ENCODE peak calls at places on chromosomes 5 and 9, in five cellular contexts. One of them, this sample, is unnamed.
A peak's percentile ranks its signal among the peaks of the same experiment; 100 is the strongest.

GRCh38 chr9:7150153-7150890 is 392.5 kb downstream of the KDM4C start:
- DNase-seq in breast epithelium: no peak
- DNase-seq in HL-60: peak; percentile 86
- DNase-seq in CD4-positive, CD25-positive, alpha-beta regulatory T cell: peak; percentile 47
- DNase-seq in HCT116: no peak
- DNase-seq in this sample: no peak

GRCh38 chr9:72656021-72656420 is 134.6 kb downstream of the TMC1 start:
- DNase-seq in breast epithelium: no peak
- DNase-seq in HL-60: no peak
- DNase-seq in CD4-positive, CD25-positive, alpha-beta regulatory T cell: no peak
- DNase-seq in HCT116: no peak
- DNase-seq in this sample: no peak

GRCh38 chr5:976849-977751 is 31.5 kb upstream of the NKD2 start:
- DNase-seq in breast epithelium: no peak
- DNase-seq in HL-60: no peak
- DNase-seq in CD4-positive, CD25-positive, alpha-beta regulatory T cell: no peak
- DNase-seq in HCT116: no peak
- DNase-seq in this sample: no peak

GRCh38 chr9:88198346-88198807 is 60.1 kb upstream of the SPATA31C2 start:
- DNase-seq in breast epithelium: no peak
- DNase-seq in HL-60: peak; percentile 19
- DNase-seq in CD4-positive, CD25-positive, alpha-beta regulatory T cell: no peak
- DNase-seq in HCT116: no peak
- DNase-seq in this sample: no peak

GRCh38 chr9:109411818-109412352 is 86.2 kb downstream of the PTPN3 start:
- DNase-seq in breast epithelium: no peak
- DNase-seq in HL-60: peak; percentile 34
- DNase-seq in CD4-positive, CD25-positive, alpha-beta regulatory T cell: peak; percentile 25
- DNase-seq in HCT116: no peak
- DNase-seq in this sample: no peak

GRCh38 chr5:79772651-79773050 is 83.0 kb downstream of the CMYA5 start:
- DNase-seq in breast epithelium: no peak
- DNase-seq in HL-60: no peak
- DNase-seq in CD4-positive, CD25-positive, alpha-beta regulatory T cell: no peak
- DNase-seq in HCT116: no peak
- DNase-seq in this sample: no peak

GRCh38 chr5:152329896-152330295 is 75.2 kb downstream of the NMUR2 start:
- DNase-seq in breast epithelium: no peak
- DNase-seq in HL-60: no peak
- DNase-seq in CD4-positive, CD25-positive, alpha-beta regulatory T cell: no peak
- DNase-seq in HCT116: no peak
- DNase-seq in this sample: no peak

GRCh38 chr9:122001491-122002201 is 91.5 kb downstream of the TTLL11 start:
- DNase-seq in breast epithelium: no peak
- DNase-seq in HL-60: no peak
- DNase-seq in CD4-positive, CD25-positive, alpha-beta regulatory T cell: no peak
- DNase-seq in HCT116: no peak
- DNase-seq in this sample: no peak

GRCh38 chr9:18928711-18929110 is 104.3 kb downstream of the SAXO1 start:
- DNase-seq in breast epithelium: no peak
- DNase-seq in HL-60: no peak
- DNase-seq in CD4-positive, CD25-positive, alpha-beta regulatory T cell: no peak
- DNase-seq in HCT116: no peak
- DNase-seq in this sample: no peak

GRCh38 chr9:134909511-134910105 is 8.1 kb downstream of the FCN1 start:
- DNase-seq in breast epithelium: no peak
- DNase-seq in HL-60: no peak
- DNase-seq in CD4-positive, CD25-positive, alpha-beta regulatory T cell: no peak
- DNase-seq in HCT116: no peak
- DNase-seq in this sample: no peak

GRCh38 chr5:146731909-146732659 is 146.5 kb downstream of the PPP2R2B start:
- DNase-seq in breast epithelium: no peak
- DNase-seq in HL-60: no peak
- DNase-seq in CD4-positive, CD25-positive, alpha-beta regulatory T cell: no peak
- DNase-seq in HCT116: peak; percentile 79
- DNase-seq in this sample: no peak

GRCh38 chr9:75039006-75039405 is 10.9 kb upstream of the CARNMT1 start:
- DNase-seq in breast epithelium: no peak
- DNase-seq in HL-60: no peak
- DNase-seq in CD4-positive, CD25-positive, alpha-beta regulatory T cell: no peak
- DNase-seq in HCT116: no peak
- DNase-seq in this sample: no peak

GRCh38 chr5:36607114-36607561 is 732 bp downstream of the SLC1A3 start:
- DNase-seq in breast epithelium: no peak
- DNase-seq in HL-60: peak; percentile 27
- DNase-seq in CD4-positive, CD25-positive, alpha-beta regulatory T cell: no peak
- DNase-seq in HCT116: peak; percentile 33
- DNase-seq in this sample: no peak

GRCh38 chr9:136472640-136473353 is 10.0 kb downstream of the SEC16A start:
- DNase-seq in breast epithelium: no peak
- DNase-seq in HL-60: no peak
- DNase-seq in CD4-positive, CD25-positive, alpha-beta regulatory T cell: no peak
- DNase-seq in HCT116: no peak
- DNase-seq in this sample: no peak

GRCh38 chr5:151696470-151697061 is 9.9 kb upstream of the SPARC start:
- DNase-seq in breast epithelium: no peak
- DNase-seq in HL-60: no peak
- DNase-seq in CD4-positive, CD25-positive, alpha-beta regulatory T cell: no peak
- DNase-seq in HCT116: no peak
- DNase-seq in this sample: peak; percentile 75

GRCh38 chr9:130711469-130711868 is 17.9 kb downstream of the EXOSC2 start:
- DNase-seq in breast epithelium: no peak
- DNase-seq in HL-60: no peak
- DNase-seq in CD4-positive, CD25-positive, alpha-beta regulatory T cell: no peak
- DNase-seq in HCT116: no peak
- DNase-seq in this sample: no peak

GRCh38 chr5:125291447-125291846 is 545.0 kb upstream of the ZNF608 start:
- DNase-seq in breast epithelium: no peak
- DNase-seq in HL-60: no peak
- DNase-seq in CD4-positive, CD25-positive, alpha-beta regulatory T cell: no peak
- DNase-seq in HCT116: no peak
- DNase-seq in this sample: no peak

GRCh38 chr9:102237094-102237493 is 498.6 kb upstream of the GRIN3A start:
- DNase-seq in breast epithelium: no peak
- DNase-seq in HL-60: no peak
- DNase-seq in CD4-positive, CD25-positive, alpha-beta regulatory T cell: no peak
- DNase-seq in HCT116: no peak
- DNase-seq in this sample: no peak

GRCh38 chr9:96494215-96494800 is 44.3 kb downstream of the HABP4 start:
- DNase-seq in breast epithelium: no peak
- DNase-seq in HL-60: no peak
- DNase-seq in CD4-positive, CD25-positive, alpha-beta regulatory T cell: no peak
- DNase-seq in HCT116: no peak
- DNase-seq in this sample: no peak

GRCh38 chr5:75465480-75465879 is 45.9 kb downstream of the CERT1 start:
- DNase-seq in breast epithelium: no peak
- DNase-seq in HL-60: no peak
- DNase-seq in CD4-positive, CD25-positive, alpha-beta regulatory T cell: no peak
- DNase-seq in HCT116: no peak
- DNase-seq in this sample: no peak

GRCh38 chr5:82387819-82388166 is 109.6 kb upstream of the RPS23 start:
- DNase-seq in breast epithelium: no peak
- DNase-seq in HL-60: no peak
- DNase-seq in CD4-positive, CD25-positive, alpha-beta regulatory T cell: no peak
- DNase-seq in HCT116: no peak
- DNase-seq in this sample: no peak

GRCh38 chr9:110742741-110743371 is 74.3 kb downstream of the MUSK start:
- DNase-seq in breast epithelium: no peak
- DNase-seq in HL-60: no peak
- DNase-seq in CD4-positive, CD25-positive, alpha-beta regulatory T cell: no peak
- DNase-seq in HCT116: no peak
- DNase-seq in this sample: no peak

GRCh38 chr5:76716456-76717157 is 681 bp downstream of the F2R start:
- DNase-seq in breast epithelium: no peak
- DNase-seq in HL-60: no peak
- DNase-seq in CD4-positive, CD25-positive, alpha-beta regulatory T cell: no peak
- DNase-seq in HCT116: no peak
- DNase-seq in this sample: no peak

GRCh38 chr9:69946800-69947437 is 96.7 kb upstream of the MAMDC2 start:
- DNase-seq in breast epithelium: no peak
- DNase-seq in HL-60: no peak
- DNase-seq in CD4-positive, CD25-positive, alpha-beta regulatory T cell: no peak
- DNase-seq in HCT116: peak; percentile 80
- DNase-seq in this sample: no peak

GRCh38 chr9:36401897-36402480 is 1.9 kb upstream of the RNF38 start:
- DNase-seq in breast epithelium: no peak
- DNase-seq in HL-60: no peak
- DNase-seq in CD4-positive, CD25-positive, alpha-beta regulatory T cell: no peak
- DNase-seq in HCT116: no peak
- DNase-seq in this sample: no peak

GRCh38 chr5:107268241-107268640 is 402.5 kb downstream of the EFNA5 start:
- DNase-seq in breast epithelium: no peak
- DNase-seq in HL-60: no peak
- DNase-seq in CD4-positive, CD25-positive, alpha-beta regulatory T cell: no peak
- DNase-seq in HCT116: no peak
- DNase-seq in this sample: no peak

GRCh38 chr9:4118666-4119065 is 181.2 kb downstream of the GLIS3 start:
- DNase-seq in breast epithelium: no peak
- DNase-seq in HL-60: no peak
- DNase-seq in CD4-positive, CD25-positive, alpha-beta regulatory T cell: no peak
- DNase-seq in HCT116: no peak
- DNase-seq in this sample: no peak

GRCh38 chr9:129886226-129887174 is 51.2 kb downstream of the USP20 start:
- DNase-seq in breast epithelium: no peak
- DNase-seq in HL-60: peak; percentile 83
- DNase-seq in CD4-positive, CD25-positive, alpha-beta regulatory T cell: peak; percentile 77
- DNase-seq in HCT116: no peak
- DNase-seq in this sample: no peak

GRCh38 chr9:116319480-116319879 is 165.9 kb downstream of the PAPPA start:
- DNase-seq in breast epithelium: no peak
- DNase-seq in HL-60: no peak
- DNase-seq in CD4-positive, CD25-positive, alpha-beta regulatory T cell: no peak
- DNase-seq in HCT116: no peak
- DNase-seq in this sample: no peak

GRCh38 chr9:116320180-116320799 is 166.7 kb downstream of the PAPPA start:
- DNase-seq in breast epithelium: no peak
- DNase-seq in HL-60: no peak
- DNase-seq in CD4-positive, CD25-positive, alpha-beta regulatory T cell: no peak
- DNase-seq in HCT116: no peak
- DNase-seq in this sample: no peak

GRCh38 chr9:116316231-116316630 is 162.6 kb downstream of the PAPPA start:
- DNase-seq in breast epithelium: no peak
- DNase-seq in HL-60: no peak
- DNase-seq in CD4-positive, CD25-positive, alpha-beta regulatory T cell: no peak
- DNase-seq in HCT116: no peak
- DNase-seq in this sample: no peak

GRCh38 chr9:116317503-116317902 is 163.9 kb downstream of the PAPPA start:
- DNase-seq in breast epithelium: no peak
- DNase-seq in HL-60: no peak
- DNase-seq in CD4-positive, CD25-positive, alpha-beta regulatory T cell: no peak
- DNase-seq in HCT116: no peak
- DNase-seq in this sample: no peak

GRCh38 chr9:116318463-116319271 is 165.1 kb downstream of the PAPPA start:
- DNase-seq in breast epithelium: no peak
- DNase-seq in HL-60: no peak
- DNase-seq in CD4-positive, CD25-positive, alpha-beta regulatory T cell: no peak
- DNase-seq in HCT116: no peak
- DNase-seq in this sample: no peak
- H3K27ac ChIP-seq in breast epithelium: peak overlapping the region; percentile 74
- H3K27ac ChIP-seq in HL-60: no peak overlapping the region
- H3K27ac ChIP-seq in CD4-positive, CD25-positive, alpha-beta regulatory T cell: no peak overlapping the region
- H3K27ac ChIP-seq in HCT116: no peak overlapping the region
- H3K27ac ChIP-seq in this sample: no peak overlapping the region

DNA sequence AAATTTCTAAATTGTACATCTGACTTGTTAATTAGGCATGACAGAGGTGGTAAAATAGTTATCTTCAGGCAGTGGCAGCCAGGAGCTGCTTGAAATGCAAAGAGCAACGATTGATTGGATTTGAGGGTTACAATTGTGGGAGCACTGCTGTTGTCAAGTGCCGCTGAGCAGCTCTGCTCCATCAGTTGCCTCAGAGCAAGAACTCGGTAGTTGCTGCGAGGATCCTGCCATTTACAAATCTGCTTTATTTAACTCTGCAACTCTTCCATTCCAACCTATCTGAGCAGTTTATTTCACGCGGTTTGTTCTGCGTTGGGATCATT is 12.6 kb downstream of the PBX3 start:
- DNase-seq in breast epithelium: no peak
- DNase-seq in HL-60: peak; percentile 27
- DNase-seq in CD4-positive, CD25-positive, alpha-beta regulatory T cell: no peak
- DNase-seq in HCT116: no peak
- DNase-seq in this sample: no peak
- H3K27ac ChIP-seq in breast epithelium: no peak overlapping the region
- H3K27ac ChIP-seq in HL-60: peak overlapping the region; percentile 77
- H3K27ac ChIP-seq in CD4-positive, CD25-positive, alpha-beta regulatory T cell: no peak overlapping the region
- H3K27ac ChIP-seq in HCT116: no peak overlapping the region
- H3K27ac ChIP-seq in this sample: no peak overlapping the region

DNA sequence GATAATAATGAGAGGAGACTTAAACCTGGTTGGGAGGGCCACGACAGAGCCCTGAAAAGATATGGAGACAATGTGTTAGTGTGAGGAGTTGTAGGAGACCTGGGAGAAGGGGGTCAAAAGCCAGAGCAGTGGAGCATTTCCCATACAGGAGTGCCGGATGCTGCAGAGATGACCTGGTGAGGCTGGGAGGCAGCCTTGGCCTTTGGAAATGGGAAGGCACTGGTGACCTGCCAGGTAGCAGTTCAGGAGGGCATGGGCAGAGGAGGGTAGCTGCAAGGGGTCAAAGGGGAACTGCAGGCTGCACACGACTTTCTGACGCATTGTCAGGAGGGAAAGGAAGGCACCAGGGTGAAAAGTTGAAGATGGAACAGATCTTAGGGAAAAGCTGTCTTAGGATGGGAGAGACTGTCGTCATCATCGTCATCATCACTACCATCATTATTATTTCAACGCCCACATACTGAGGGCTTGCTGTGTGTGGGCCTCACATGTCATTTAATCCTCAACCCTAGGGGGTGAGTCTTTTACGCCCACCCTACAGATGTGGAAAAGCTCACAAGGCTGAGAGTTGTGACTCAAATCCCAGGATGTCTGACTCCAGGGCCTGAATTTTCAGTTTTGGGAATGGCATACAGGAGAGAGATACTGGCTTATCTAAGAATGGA is 13.3 kb downstream of the ARAP3 start:
- DNase-seq in breast epithelium: no peak
- DNase-seq in HL-60: no peak
- DNase-seq in CD4-positive, CD25-positive, alpha-beta regulatory T cell: no peak
- DNase-seq in HCT116: no peak
- DNase-seq in this sample: no peak
- H3K27ac ChIP-seq in breast epithelium: no peak overlapping the region
- H3K27ac ChIP-seq in HL-60: no peak overlapping the region
- H3K27ac ChIP-seq in CD4-positive, CD25-positive, alpha-beta regulatory T cell: no peak overlapping the region
- H3K27ac ChIP-seq in HCT116: no peak overlapping the region
- H3K27ac ChIP-seq in this sample: no peak overlapping the region

DNA sequence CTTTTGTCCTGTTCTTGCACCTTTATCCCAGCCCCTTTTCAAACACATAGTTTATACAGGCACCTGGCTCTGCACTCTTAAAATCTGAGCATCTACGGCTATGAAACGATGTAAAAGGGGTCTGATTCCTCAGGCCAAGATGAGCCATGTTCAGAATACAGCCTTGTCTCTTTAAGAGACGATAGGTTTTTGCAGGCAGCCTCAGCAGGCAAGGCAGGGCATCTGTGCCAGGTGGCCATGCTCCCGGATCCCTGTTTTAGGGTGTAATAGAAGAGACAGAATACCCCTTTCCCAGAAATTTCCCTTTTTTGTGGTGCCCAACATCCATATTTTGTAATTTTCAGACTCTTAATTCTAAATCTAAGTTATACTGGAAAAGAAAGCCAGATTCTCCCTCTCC is 89.2 kb upstream of the NFIB start:
- DNase-seq in breast epithelium: no peak
- DNase-seq in HL-60: no peak
- DNase-seq in CD4-positive, CD25-positive, alpha-beta regulatory T cell: no peak
- DNase-seq in HCT116: no peak
- DNase-seq in this sample: no peak
- H3K27ac ChIP-seq in breast epithelium: no peak overlapping the region
- H3K27ac ChIP-seq in HL-60: no peak overlapping the region
- H3K27ac ChIP-seq in CD4-positive, CD25-positive, alpha-beta regulatory T cell: no peak overlapping the region
- H3K27ac ChIP-seq in HCT116: no peak overlapping the region
- H3K27ac ChIP-seq in this sample: no peak overlapping the region